ENCODE peak calls at places on chromosome 5, in four cellular contexts. P, V, X and O are unnamed samples.

GRCh38 chr5:16935271-16936149 is 578 bp downstream of the MYO10 start:
- DNase-seq in V (no peak), X (peak), P (no peak), O (peak)

GRCh38 chr5:152987156-152987555 is 503.3 kb upstream of the GRIA1 start:
- DNase-seq in X (no peak), V (no peak), P (no peak), O (no peak)

GRCh38 chr5:68450245-68450852 is 234.8 kb downstream of the PIK3R1 start:
- DNase-seq in V (no peak), X (peak), P (no peak), O (no peak)

GRCh38 chr5:175840050-175840841 is 31.1 kb upstream of the CPLX2 start:
- DNase-seq in V (peak), X (no peak), P (peak), O (peak)

GRCh38 chr5:124721336-124721735 is 25.1 kb downstream of the ZNF608 start:
- DNase-seq in P (no peak), V (no peak), X (no peak), O (no peak)

GRCh38 chr5:103657301-103657700 is 94.7 kb upstream of the NUDT12 start:
- DNase-seq in X (no peak), V (no peak), P (no peak), O (no peak)

GRCh38 chr5:132362086-132362485 is 7.4 kb upstream of the SLC22A5 start:
- DNase-seq in X (peak), P (no peak), V (no peak), O (no peak)

GRCh38 chr5:37717613-37718431 is 122.0 kb downstream of the GDNF start:
- DNase-seq in P (peak), X (no peak), V (peak), O (no peak)

GRCh38 chr5:53027913-53028312 is 38.8 kb downstream of the ITGA2 start:
- DNase-seq in P (no peak), V (peak), X (peak), O (no peak)

GRCh38 chr5:159102294-159102934 is 2.7 kb upstream of the EBF1 start:
- DNase-seq in V (no peak), P (no peak), X (no peak), O (no peak)

GRCh38 chr5:39367711-39368110 is 3.4 kb upstream of the C9 start:
- DNase-seq in X (no peak), P (no peak), V (no peak), O (no peak)

GRCh38 chr5:143890475-143890874 is 78.5 kb downstream of the HMHB1 start:
- DNase-seq in V (no peak), P (no peak), X (peak), O (no peak)

GRCh38 chr5:2750758-2751464 is 566 bp downstream of the IRX2 start:
- DNase-seq in X (peak), P (peak), V (no peak), O (peak)

GRCh38 chr5:2753452-2754409 is 2.3 kb upstream of the IRX2 start:
- DNase-seq in V (no peak), P (peak), X (peak), O (peak)

GRCh38 chr5:2751592-2752021 is at the start of gene IRX2:
- DNase-seq in V (no peak), X (peak), P (peak), O (peak)

GRCh38 chr5:2752875-2753435 is 1.5 kb upstream of the IRX2 start:
- DNase-seq in P (peak), X (peak), V (no peak), O (peak)

GRCh38 chr5:2752059-2752874 is 790 bp upstream of the IRX2 start:
- DNase-seq in V (no peak), P (peak), X (peak), O (peak)
- TF ChIP-seq EZH2 in V (no peak), P (no peak), X (no peak), O (no peak)

DNA sequence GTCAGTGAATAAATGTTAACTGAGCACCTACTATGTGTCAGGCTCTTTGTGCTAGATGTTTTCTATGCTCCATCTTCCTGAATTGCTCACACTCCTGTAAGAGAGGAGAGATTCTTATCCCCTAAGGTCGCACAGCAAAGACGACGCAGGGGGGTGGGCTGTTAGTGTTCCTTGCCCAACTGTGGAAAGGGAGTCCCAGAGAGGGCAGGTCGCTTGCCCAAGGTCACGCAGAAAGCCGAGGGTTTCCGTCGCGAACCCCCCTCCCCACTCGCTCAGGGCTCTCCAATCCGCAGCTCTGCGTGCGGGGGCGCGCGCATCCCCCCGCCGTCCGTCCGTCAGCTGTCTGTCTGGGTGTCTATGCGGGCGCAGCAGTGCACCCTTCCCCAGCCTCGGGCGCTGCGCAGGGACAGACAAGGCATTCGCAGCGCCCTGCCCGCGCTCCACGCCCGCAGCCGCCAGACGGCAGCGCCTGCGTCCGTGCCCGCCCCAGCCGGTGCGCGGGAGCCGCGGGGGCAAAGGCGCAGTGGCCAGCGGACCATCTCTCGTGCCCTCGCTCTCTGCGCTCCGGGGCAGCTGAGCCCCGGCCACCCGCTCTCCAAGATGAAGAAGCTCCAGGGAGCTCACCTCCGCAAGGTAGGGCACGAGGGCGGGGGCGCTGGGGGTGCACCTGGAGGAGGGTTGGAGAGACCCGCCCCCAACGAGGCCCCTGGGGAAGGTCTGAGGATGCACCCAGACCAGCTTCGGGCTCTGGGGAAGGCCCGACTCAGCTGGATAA is at the start of gene SLC6A7:
- DNase-seq in X (no peak), P (peak), V (no peak), O (peak)
- TF ChIP-seq EZH2 in X (no peak), P (peak), V (peak), O (peak)

DNA sequence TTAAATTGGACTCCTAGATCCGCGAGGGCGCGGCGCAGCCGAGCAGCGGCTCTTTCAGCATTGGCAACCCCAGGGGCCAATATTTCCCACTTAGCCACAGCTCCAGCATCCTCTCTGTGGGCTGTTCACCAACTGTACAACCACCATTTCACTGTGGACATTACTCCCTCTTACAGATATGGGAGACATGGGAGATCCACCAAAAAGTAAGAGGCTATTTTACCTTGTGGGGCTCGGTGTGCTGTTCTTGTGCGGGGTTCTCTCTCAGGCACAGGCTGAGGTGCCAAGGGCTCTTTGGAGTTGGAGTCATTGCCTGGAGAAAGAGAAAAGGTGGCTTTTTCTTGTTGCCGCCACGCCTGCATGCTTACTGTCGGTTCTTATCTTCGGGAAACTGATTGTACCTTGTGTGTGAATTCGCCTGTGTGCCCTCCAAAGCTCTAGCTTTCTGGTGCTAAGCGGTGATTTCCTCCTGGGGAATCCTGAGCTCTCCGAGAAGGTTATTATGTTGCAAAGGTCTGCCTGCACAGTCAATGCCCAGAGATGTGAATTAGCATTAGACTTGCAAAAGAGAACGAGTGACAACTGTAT is 340 bp downstream of the ISL1 start:
- DNase-seq in X (no peak), V (no peak), P (peak), O (no peak)
- TF ChIP-seq EZH2 in X (peak), V (no peak), P (peak), O (peak)

DNA sequence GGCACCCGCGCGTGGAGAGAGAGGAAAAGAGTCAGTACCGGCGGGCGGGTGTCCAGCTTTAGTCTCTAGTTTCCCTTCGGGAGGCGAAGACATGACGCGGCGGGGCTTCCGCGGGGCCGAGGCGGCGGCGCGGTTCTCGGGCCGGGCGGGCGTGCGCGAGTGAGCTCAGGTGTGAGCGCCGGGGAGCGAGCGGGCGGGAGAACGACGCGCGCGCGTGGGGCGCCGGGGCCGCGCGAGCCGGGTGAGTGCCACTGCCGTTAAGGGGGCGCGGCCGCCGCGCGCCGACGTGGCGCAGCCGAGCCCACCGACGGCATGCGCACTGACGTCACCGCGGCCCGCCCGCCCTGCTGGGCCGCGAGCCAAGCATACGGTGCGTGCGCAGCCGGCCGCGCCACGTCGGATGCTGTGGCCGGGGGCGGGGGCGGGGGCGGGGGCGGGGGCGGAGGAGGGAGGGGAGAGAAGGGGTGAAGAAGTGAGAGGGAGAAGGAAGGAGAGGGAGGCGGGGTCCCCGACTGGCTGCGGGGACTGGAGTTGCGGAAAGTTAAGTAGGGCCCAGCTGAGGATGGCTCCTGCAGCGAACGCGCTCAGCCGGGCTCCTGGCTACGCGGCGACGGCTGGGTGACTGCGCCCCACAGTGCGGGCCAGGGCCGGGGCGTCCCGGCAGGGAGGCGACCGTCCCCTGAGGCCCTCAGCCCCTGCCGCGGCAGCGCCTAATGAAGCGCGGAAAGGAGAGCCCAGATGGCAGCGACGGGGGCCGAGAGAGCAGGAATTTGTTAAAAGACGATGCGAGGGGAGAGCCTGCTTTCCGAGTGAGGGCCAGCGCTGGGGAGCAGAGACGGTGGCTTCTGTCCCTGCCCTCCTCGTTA is at the start of gene DAP:
- DNase-seq in V (peak), X (peak), P (peak), O (peak)
- TF ChIP-seq EZH2 in V (no peak), X (no peak), P (no peak), O (no peak)

GRCh38 chr5:173232499-173233346 is 2.3 kb downstream of the NKX2-5 start:
- DNase-seq in P (peak), X (no peak), V (no peak), O (peak)

GRCh38 chr5:173235499-173236394 is 741 bp upstream of the NKX2-5 start:
- DNase-seq in V (no peak), X (no peak), P (peak), O (peak)

GRCh38 chr5:173231996-173232498 is 3.0 kb downstream of the NKX2-5 start:
- DNase-seq in P (peak), X (no peak), V (no peak), O (peak)

GRCh38 chr5:173233347-173234128 is 1.5 kb downstream of the NKX2-5 start:
- DNase-seq in X (no peak), V (no peak), P (peak), O (peak)

GRCh38 chr5:173234129-173234793 is 745 bp downstream of the NKX2-5 start:
- DNase-seq in P (peak), X (no peak), V (peak), O (peak)
- TF ChIP-seq EZH2 in P (peak), X (no peak), V (no peak), O (peak)

GRCh38 chr5:139763584-139764249 is 31.9 kb upstream of the PSD2 start:
- DNase-seq in X (no peak), V (no peak), P (no peak), O (no peak)

GRCh38 chr5:139765040-139765408 is 30.6 kb upstream of the PSD2 start:
- DNase-seq in X (no peak), V (no peak), P (no peak), O (no peak)

GRCh38 chr5:139765409-139766217 is 30.0 kb upstream of the PSD2 start:
- DNase-seq in X (peak), P (peak), V (peak), O (peak)

GRCh38 chr5:139762624-139763170 is 32.9 kb upstream of the PSD2 start:
- DNase-seq in V (no peak), X (no peak), P (no peak), O (no peak)

DNA sequence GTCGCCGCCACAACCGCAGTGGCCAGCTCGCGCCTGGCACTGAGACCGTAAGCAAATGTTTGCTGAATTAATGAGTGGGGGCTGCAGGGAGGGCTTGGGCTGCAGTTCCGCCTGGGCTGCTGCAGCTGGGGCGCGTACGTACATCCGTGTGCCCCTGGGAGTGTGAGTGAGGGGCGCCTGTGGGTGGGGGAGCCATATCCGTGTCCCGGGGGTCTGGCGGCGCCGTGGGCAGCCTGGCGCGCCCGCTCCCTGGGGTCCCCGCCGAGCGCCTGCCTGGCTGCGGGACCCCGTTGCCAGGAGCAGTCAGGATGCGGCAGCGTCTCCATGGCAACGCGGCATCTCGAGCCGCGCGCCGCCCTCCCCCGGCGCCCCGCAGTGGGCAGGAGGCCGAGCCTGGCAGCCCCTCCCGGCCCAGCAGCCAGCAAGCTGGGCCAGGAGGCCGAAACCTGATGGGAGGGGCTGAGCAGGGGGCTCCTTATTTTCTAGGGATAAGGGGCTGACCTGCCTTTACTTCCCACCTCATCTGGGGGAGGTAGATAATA is 31.3 kb upstream of the PSD2 start:
- DNase-seq in X (no peak), V (no peak), P (peak), O (peak)
- TF ChIP-seq EZH2 in X (no peak), V (no peak), P (no peak), O (no peak)

GRCh38 chr5:135535820-135536801 is at the start of gene NEUROG1:
- DNase-seq in X (no peak), P (peak), V (peak), O (peak)
- TF ChIP-seq EZH2 in X (peak), P (peak), V (peak), O (peak)

DNA sequence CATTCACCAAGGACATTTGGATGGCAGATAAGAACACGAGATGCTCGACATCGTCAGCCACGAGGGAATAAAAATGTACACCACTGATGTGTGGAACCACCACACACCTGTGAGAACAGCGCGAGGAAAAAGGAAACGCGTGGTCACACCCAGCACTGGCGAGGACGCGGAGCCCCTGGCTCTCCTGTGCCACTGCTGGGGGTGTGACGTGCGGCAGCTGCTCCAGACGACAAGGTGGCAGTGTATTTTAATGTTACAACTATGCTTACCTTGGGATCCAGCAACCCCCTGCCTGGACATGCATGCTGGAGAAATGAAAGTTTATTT is 13.6 kb upstream of the CEP72 start:
- DNase-seq in X (no peak), P (no peak), V (no peak), O (no peak)
- TF ChIP-seq EZH2 in X (no peak), P (no peak), V (no peak), O (no peak)

DNA sequence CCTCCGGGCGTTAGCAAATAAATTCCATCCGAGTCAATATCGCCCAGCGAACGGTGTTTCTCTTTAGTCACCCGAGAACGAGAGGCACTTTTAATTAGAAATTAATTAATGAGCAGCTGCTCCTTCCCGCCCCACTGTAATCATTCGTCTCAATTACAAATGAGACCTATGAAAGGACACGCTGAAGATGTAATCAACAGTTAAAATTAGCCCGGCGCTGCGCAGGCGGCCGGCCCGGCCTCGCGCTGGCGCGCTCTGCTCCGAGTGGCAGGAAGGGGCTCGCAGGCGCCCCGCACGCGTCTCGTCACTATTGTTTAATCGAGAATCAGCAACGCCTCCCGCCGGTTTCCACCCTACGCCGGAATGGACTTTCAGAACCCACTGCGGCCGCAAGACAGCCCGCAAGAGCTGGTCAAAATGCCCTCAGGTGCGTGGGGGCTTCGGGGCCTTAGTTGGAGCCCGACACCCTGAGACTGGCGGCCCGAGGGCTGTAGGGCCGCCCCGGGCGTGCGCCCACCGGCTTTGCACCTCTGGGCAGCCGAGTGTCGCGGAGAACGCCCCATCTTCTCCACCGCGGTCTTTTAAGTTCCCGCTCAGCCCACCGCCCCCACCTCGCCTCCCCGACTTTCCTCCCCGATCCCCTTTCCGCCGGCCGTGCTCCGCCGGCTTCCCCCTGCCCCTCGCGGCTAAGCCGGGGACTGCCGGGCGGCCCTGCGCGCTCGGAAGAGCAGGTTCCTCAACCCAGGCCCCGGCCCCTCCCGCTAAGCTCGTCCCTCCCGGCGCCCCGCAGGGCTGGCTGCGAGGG is 597 bp upstream of the IRX4 start:
- DNase-seq in V (peak), X (peak), P (peak), O (peak)
- TF ChIP-seq EZH2 in V (peak), X (no peak), P (peak), O (peak)